ENCODE peak calls at places on chromosomes 11 and 22, in five cellular contexts. N is A549; G is effector CD4-positive, alpha-beta T cell; J is NCI-H460; H is GM18507. Y is an unnamed sample.

GRCh38 chr11:127675602-127676001 is 675.0 kb upstream of the KIRREL3 start:
- DNase-seq in G (no peak), J (no peak), H (no peak), N (no peak), Y (no peak)

GRCh38 chr11:98729118-98729517 is 291.6 kb upstream of the CNTN5 start:
- DNase-seq in G (no peak), N (no peak), J (no peak), H (no peak), Y (no peak)

GRCh38 chr11:62256281-62256680 is 13.7 kb upstream of the SCGB2A2 start:
- DNase-seq in N (no peak), G (no peak), H (no peak), J (no peak), Y (no peak)

GRCh38 chr11:32435511-32435946 is at the start of gene WT1:
- DNase-seq in J (no peak), N (peak; percentile 57), G (no peak), H (no peak), Y (no peak)

GRCh38 chr11:107844041-107844440 is 14.5 kb downstream of the SLC35F2 start:
- DNase-seq in G (no peak), N (no peak), J (no peak), H (no peak), Y (no peak)

GRCh38 chr11:38448284-38448683 is 1850.2 kb upstream of the RAG2 start:
- DNase-seq in J (no peak), N (no peak), G (no peak), H (no peak), Y (no peak)

GRCh38 chr11:74466916-74467885 is at the start of gene KCNE3:
- DNase-seq in J (no peak), H (no peak), N (no peak), G (no peak), Y (no peak)

GRCh38 chr11:80841716-80842115 is 1400.9 kb upstream of the TENM4 start:
- DNase-seq in N (no peak), H (no peak), G (no peak), J (no peak), Y (no peak)

GRCh38 chr11:76808158-76808557 is 25.0 kb downstream of the TSKU start:
- DNase-seq in J (no peak), N (no peak), H (no peak), G (no peak), Y (no peak)

GRCh38 chr22:19766506-19767426 is 6.2 kb downstream of the TBX1 start:
- DNase-seq in N (no peak), G (peak; percentile 26), J (no peak), H (no peak), Y (no peak)

GRCh38 chr11:113685650-113686349 is 20.3 kb downstream of the TMPRSS5 start:
- DNase-seq in J (no peak), H (no peak), N (no peak), G (no peak), Y (no peak)